ENCODE peak calls at places on chromosomes 1 and 21, in five cellular contexts. O is SW 1271, W is T-helper 2 cell, A is T follicular helper cell, K is DMS153. S is an unnamed sample.

GRCh38 chr1:40628903-40629292 is 36.6 kb downstream of the RIMS3 start:
- DNase-seq in O (no peak), W (no peak), A (no peak), K (no peak), S (no peak)

GRCh38 chr1:152941037-152941700 is 5.8 kb upstream of the SPRR5 start:
- DNase-seq in O (no peak), W (no peak), A (no peak), K (no peak), S (no peak)

GRCh38 chr1:41889506-41890414 is 29.0 kb downstream of the HIVEP3 start:
- DNase-seq in O (no peak), W (no peak), A (no peak), K (no peak), S (no peak)

GRCh38 chr1:245211035-245211749 is 56.4 kb downstream of the KIF26B start:
- DNase-seq in O (no peak), W (no peak), A (no peak), K (no peak), S (no peak)

GRCh38 chr1:53277326-53277725 is 39.0 kb upstream of the MAGOH start:
- DNase-seq in O (no peak), W (no peak), A (no peak), K (no peak), S (no peak)

GRCh38 chr21:46295996-46296752 is 10.0 kb downstream of the YBEY start:
- DNase-seq in O (no peak), W (no peak), A (peak), K (peak), S (no peak)

GRCh38 chr1:225467193-225468020 is 39.6 kb upstream of the LBR start:
- DNase-seq in O (no peak), W (peak), A (peak), K (peak), S (peak)

GRCh38 chr1:229111703-229112319 is 159.1 kb upstream of the RAB4A start:
- DNase-seq in O (no peak), W (no peak), A (no peak), K (no peak), S (no peak)

GRCh38 chr1:195756109-195756508 is 852.1 kb downstream of the KCNT2 start:
- DNase-seq in O (no peak), W (no peak), A (no peak), K (no peak), S (no peak)

GRCh38 chr1:214454619-214455396 is 96.6 kb downstream of the PTPN14 start:
- DNase-seq in O (peak), W (no peak), A (no peak), K (no peak), S (peak)

GRCh38 chr1:29875557-29876028 is 639.3 kb downstream of the PTPRU start:
- DNase-seq in O (no peak), W (no peak), A (no peak), K (peak), S (peak)

GRCh38 chr1:244349103-244349531 is 102.6 kb downstream of the ADSS2 start:
- DNase-seq in O (no peak), W (no peak), A (no peak), K (no peak), S (no peak)

GRCh38 chr1:46224966-46225365 is 21.8 kb downstream of the LURAP1 start:
- DNase-seq in O (no peak), W (no peak), A (no peak), K (no peak), S (no peak)

GRCh38 chr1:168004531-168004930 is 67.7 kb upstream of the MPC2 start:
- DNase-seq in O (no peak), W (no peak), A (no peak), K (no peak), S (no peak)

GRCh38 chr1:115327270-115327669 is 10.8 kb downstream of the NGF start:
- DNase-seq in O (no peak), W (no peak), A (no peak), K (no peak), S (no peak)

GRCh38 chr1:246748867-246749266 is 24.7 kb downstream of the SCCPDH start:
- DNase-seq in O (no peak), W (no peak), A (no peak), K (no peak), S (no peak)

GRCh38 chr1:28581531-28582247 is 10.4 kb upstream of the RAB42 start:
- DNase-seq in O (peak), W (peak), A (peak), K (peak), S (peak)

GRCh38 chr1:109466440-109467300 is at the start of gene SYPL2:
- DNase-seq in O (no peak), W (no peak), A (no peak), K (no peak), S (peak)

GRCh38 chr21:42389449-42389835 is 6.4 kb downstream of the TMPRSS3 start:
- DNase-seq in O (no peak), W (no peak), A (no peak), K (peak), S (no peak)

GRCh38 chr1:70892140-70892539 is 155.5 kb downstream of the PTGER3 start:
- DNase-seq in O (no peak), W (no peak), A (no peak), K (no peak), S (no peak)

GRCh38 chr1:25566186-25566729 is 22.9 kb downstream of the LDLRAP1 start:
- DNase-seq in O (no peak), W (no peak), A (no peak), K (peak), S (no peak)

GRCh38 chr1:41504126-41505035 is 19.9 kb upstream of the EDN2 start:
- DNase-seq in O (no peak), W (no peak), A (no peak), K (peak), S (no peak)

GRCh38 chr21:36183144-36183795 is 26.6 kb downstream of the DOP1B start:
- DNase-seq in O (no peak), W (no peak), A (no peak), K (no peak), S (no peak)

GRCh38 chr1:119702384-119702783 is 9.3 kb upstream of the PHGDH start:
- DNase-seq in O (no peak), W (no peak), A (no peak), K (no peak), S (peak)

GRCh38 chr1:51736702-51737101 is 119.8 kb downstream of the OSBPL9 start:
- DNase-seq in O (peak), W (no peak), A (no peak), K (no peak), S (no peak)

GRCh38 chr1:17791055-17791390 is 35.9 kb downstream of the ACTL8 start:
- DNase-seq in O (no peak), W (no peak), A (no peak), K (no peak), S (no peak)

GRCh38 chr1:21822349-21822748 is 10.3 kb downstream of the LDLRAD2 start:
- DNase-seq in O (no peak), W (no peak), A (no peak), K (no peak), S (no peak)

GRCh38 chr1:111727056-111727455 is 12.1 kb downstream of the INKA2 start:
- DNase-seq in O (no peak), W (no peak), A (no peak), K (no peak), S (no peak)

GRCh38 chr1:108877324-108877812 is 583 bp downstream of the GPSM2 start:
- DNase-seq in O (peak), W (no peak), A (no peak), K (no peak), S (peak)

GRCh38 chr1:10064416-10065343 is 31.9 kb downstream of the UBE4B start:
- DNase-seq in O (no peak), W (no peak), A (no peak), K (no peak), S (peak)

GRCh38 chr1:45266151-45266801 is 59.9 kb upstream of the ZSWIM5 start:
- DNase-seq in O (no peak), W (no peak), A (no peak), K (peak), S (no peak)

GRCh38 chr1:183778006-183778405 is 26.9 kb upstream of the RGL1 start:
- DNase-seq in O (no peak), W (no peak), A (no peak), K (no peak), S (no peak)

GRCh38 chr1:106995970-106996369 is 60.5 kb upstream of the PRMT6 start:
- DNase-seq in O (no peak), W (no peak), A (no peak), K (no peak), S (no peak)

GRCh38 chr1:43773821-43774220 is 66.5 kb downstream of the ST3GAL3 start:
- DNase-seq in O (no peak), W (no peak), A (no peak), K (no peak), S (no peak)

GRCh38 chr1:114231301-114231700 is 77.6 kb upstream of the SYT6 start:
- DNase-seq in O (no peak), W (no peak), A (no peak), K (no peak), S (no peak)

GRCh38 chr1:86429830-86430229 is 5.9 kb downstream of the CLCA2 start:
- DNase-seq in O (peak), W (no peak), A (no peak), K (no peak), S (peak)

S was measured in KBM-7.